ENCODE peak calls at places on chromosome 14, in nine cellular contexts. O is mucosa of descending colon; L is Calu3; U is astrocyte; P is astrocyte of the spinal cord; W is CD8-positive, alpha-beta T cell; X is cardiac fibroblast; C is choroid plexus epithelial cell; F is transverse colon. N is an unnamed sample.

GRCh38 chr14:52175982-52176502 is 91.5 kb upstream of the PTGDR start:
- DNase-seq in O (peak), L (no peak), U (no peak), P (no peak), W (peak), X (no peak), C (no peak), F (peak), N (peak)

GRCh38 chr14:71418591-71419245 is 511.5 kb downstream of the PCNX1 start:
- DNase-seq in O (no peak), L (no peak), U (no peak), P (no peak), W (no peak), X (no peak), C (no peak), F (no peak), N (peak)

GRCh38 chr14:75200451-75200850 is 24.0 kb upstream of the TMED10 start:
- DNase-seq in O (peak), L (peak), U (no peak), P (no peak), W (no peak), X (no peak), C (no peak), F (peak), N (no peak)

GRCh38 chr14:61953602-61954001 is 191.4 kb downstream of the SNAPC1 start:
- DNase-seq in O (no peak), L (no peak), U (no peak), P (no peak), W (no peak), X (no peak), C (no peak), F (no peak), N (no peak)

GRCh38 chr14:83520837-83521236 is 1987.2 kb upstream of the SEL1L start:
- DNase-seq in O (no peak), L (no peak), U (peak), P (peak), W (no peak), X (peak), C (peak), F (no peak), N (no peak)

GRCh38 chr14:70873627-70874026 is 33.6 kb upstream of the PCNX1 start:
- DNase-seq in O (peak), L (no peak), U (no peak), P (no peak), W (peak), X (no peak), C (no peak), F (no peak), N (no peak)

GRCh38 chr14:75295491-75296338 is 17.1 kb downstream of the FOS start:
- DNase-seq in O (peak), L (peak), U (peak), P (peak), W (peak), X (peak), C (peak), F (peak), N (peak)

GRCh38 chr14:57418999-57419398 is 28.6 kb downstream of the NAA30 start:
- DNase-seq in O (no peak), L (no peak), U (no peak), P (no peak), W (no peak), X (no peak), C (no peak), F (no peak), N (no peak)

GRCh38 chr14:24944800-24945199 is 105.1 kb downstream of the STXBP6 start:
- DNase-seq in O (no peak), L (no peak), U (no peak), P (no peak), W (no peak), X (no peak), C (no peak), F (no peak), N (no peak)

GRCh38 chr14:33186656-33187055 is 248.0 kb downstream of the NPAS3 start:
- DNase-seq in O (no peak), L (no peak), U (no peak), P (no peak), W (no peak), X (no peak), C (no peak), F (no peak), N (no peak)

GRCh38 chr14:53938126-53938671 is 18.4 kb downstream of the BMP4 start:
- DNase-seq in O (no peak), L (no peak), U (no peak), P (no peak), W (no peak), X (no peak), C (no peak), F (no peak), N (no peak)

GRCh38 chr14:88592016-88592415 is 29.2 kb downstream of the ZC3H14 start:
- DNase-seq in O (no peak), L (no peak), U (no peak), P (no peak), W (no peak), X (no peak), C (no peak), F (no peak), N (no peak)

GRCh38 chr14:59055439-59056045 is 132.9 kb upstream of the DAAM1 start:
- DNase-seq in O (peak), L (peak), U (peak), P (peak), W (no peak), X (peak), C (peak), F (peak), N (peak)

GRCh38 chr14:36394593-36394992 is 74.2 kb upstream of the MBIP start:
- DNase-seq in O (no peak), L (no peak), U (no peak), P (no peak), W (no peak), X (no peak), C (no peak), F (no peak), N (no peak)

GRCh38 chr14:49553892-49554291 is 32.3 kb downstream of the RPS29 start:
- DNase-seq in O (no peak), L (no peak), U (no peak), P (no peak), W (no peak), X (no peak), C (no peak), F (no peak), N (no peak)

GRCh38 chr14:99522457-99522891 is 41.3 kb downstream of the CCNK start:
- DNase-seq in O (no peak), L (no peak), U (peak), P (peak), W (no peak), X (peak), C (peak), F (no peak), N (peak)

GRCh38 chr14:91258021-91258618 is 13.6 kb upstream of the GPR68 start:
- DNase-seq in O (no peak), L (no peak), U (peak), P (peak), W (no peak), X (peak), C (no peak), F (peak), N (no peak)

DNA sequence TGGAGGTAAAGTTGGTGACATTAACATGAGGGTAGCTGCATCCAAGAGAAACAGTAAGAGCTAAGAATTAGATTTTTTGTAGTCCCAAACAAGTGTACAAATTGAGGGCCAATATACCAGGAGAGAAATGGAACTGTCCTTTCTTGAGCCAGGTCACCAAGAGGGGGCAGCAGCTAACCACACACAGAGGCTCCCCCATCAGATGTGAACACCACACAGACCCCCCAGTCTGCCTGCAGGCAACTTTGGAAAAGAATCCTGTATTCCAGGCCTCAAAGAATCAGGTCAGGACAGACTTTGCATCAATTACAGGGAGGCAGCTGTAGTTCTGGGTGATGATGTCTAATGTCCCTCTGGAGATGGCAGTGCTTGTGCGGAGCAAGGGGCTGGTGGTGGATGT is 77.9 kb downstream of the SPTB start:
- DNase-seq in O (peak), L (peak), U (no peak), P (peak), W (no peak), X (peak), C (peak), F (no peak), N (no peak)
- TF ChIP-seq CTCF in O (no peak), L (no peak), U (peak), P (peak), W (no peak), X (peak), C (peak), F (no peak), N (peak)

DNA sequence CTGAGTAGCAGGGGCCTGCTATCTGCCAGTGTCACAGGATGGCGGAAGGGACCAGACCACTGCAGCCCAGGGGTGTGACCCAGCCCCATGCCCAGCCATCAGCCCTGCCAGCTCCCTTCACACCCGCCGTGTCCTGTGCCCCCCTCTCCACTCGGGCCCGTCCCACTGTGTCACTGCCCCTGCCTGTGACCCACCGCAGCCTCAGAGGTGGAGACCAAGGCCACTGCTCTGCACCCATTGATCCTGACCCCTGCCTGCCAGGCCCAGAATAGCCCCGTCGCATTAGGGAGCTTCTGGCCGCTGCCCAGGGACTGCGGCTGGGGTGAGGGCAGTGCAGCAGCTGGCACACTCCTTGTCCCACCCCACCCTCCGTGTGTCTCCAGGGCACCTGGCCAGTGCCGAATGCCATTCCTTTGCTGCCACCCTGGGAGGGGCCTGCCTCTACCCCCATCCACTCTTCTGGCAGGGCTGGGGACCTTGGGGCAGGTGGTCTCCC is 2.1 kb upstream of the CRIP2 start:
- DNase-seq in O (no peak), L (peak), U (no peak), P (no peak), W (no peak), X (no peak), C (no peak), F (no peak), N (no peak)
- TF ChIP-seq CTCF in O (no peak), L (no peak), U (no peak), P (no peak), W (no peak), X (no peak), C (no peak), F (no peak), N (no peak)

DNA sequence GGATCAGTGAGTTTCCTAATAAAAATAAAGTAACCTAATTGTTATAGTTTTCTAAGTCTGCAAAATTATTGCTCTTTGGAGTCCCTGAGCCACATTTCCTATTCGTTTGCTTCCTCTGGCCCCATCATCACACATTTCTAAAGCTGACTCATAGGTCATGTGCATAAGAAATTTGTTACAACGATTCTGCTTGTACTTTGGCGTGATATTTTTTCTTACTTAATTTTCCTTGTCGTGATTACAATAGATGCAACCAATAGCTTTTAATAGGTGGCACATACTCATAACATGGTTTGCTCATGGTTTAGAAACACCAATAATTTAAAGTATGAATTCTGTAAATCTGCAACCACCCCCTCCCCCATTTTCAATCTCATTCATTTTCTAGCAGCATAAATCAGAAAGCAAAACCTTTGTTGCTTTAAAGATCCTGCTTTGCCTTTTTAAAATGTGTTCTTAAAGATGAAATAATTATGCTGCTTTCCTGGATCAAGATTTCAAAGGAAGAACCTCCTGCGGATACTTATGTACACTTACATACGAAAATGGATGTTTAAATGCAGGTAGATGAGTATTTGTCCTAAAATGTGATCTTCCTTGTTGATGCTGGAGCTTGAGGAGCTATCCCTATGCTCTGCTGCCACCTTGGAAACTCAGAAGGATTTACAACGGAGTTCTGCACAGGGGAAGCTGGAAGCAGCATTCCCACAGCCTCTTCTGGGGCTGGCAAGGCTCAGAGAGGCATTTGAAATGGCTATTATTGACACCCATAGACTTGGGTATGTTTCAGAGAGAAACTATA is 1.7 kb upstream of the FLRT2 start:
- DNase-seq in O (peak), L (no peak), U (peak), P (peak), W (no peak), X (peak), C (peak), F (no peak), N (peak)
- TF ChIP-seq CTCF in O (no peak), L (no peak), U (peak), P (peak), W (no peak), X (peak), C (peak), F (no peak), N (peak)

DNA sequence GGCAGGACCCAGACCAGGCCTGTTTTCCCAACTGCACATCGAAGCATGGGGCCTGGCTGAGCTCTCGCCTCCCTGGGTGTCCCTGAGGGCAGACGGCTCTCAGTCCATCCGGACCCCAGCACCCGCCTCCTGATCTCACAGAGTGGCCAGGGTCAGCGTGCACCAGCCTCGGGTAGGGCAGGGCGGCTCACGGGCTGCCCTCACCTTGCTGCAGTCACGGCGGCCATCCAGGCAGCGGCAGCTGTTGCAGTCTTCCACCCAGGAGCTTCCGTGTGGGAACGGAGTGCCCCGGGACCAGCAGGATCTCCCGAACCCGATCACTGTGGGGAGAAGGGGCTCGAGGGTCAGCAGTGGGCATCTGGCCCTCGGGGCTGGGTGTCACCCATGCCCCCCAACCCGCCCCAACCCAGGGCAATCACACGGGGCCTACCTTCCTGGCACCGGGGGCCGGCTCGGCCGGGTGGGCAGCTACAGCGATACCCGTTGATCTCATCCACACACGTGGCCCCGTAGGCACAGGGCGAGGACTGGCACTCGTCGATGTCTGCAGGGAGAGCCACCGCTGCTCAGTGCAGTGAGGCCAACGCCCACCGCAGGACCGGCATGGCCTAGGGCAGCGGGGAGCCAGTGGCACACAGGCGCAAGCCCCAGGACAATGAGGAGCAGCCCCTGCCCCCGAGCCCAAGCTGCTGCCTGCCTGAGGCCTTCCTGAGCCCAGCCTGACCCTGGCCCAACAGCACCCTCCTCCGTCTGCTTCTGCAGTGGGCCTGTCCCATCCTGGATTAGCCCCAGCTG is 22.2 kb downstream of the JAG2 start:
- DNase-seq in O (no peak), L (no peak), U (no peak), P (no peak), W (no peak), X (no peak), C (no peak), F (no peak), N (no peak)
- TF ChIP-seq CTCF in O (no peak), L (no peak), U (no peak), P (no peak), W (no peak), X (no peak), C (no peak), F (no peak), N (no peak)

GRCh38 chr14:77917802-77918201 is 117.9 kb downstream of the ADCK1 start:
- DNase-seq in O (no peak), L (no peak), U (no peak), P (no peak), W (no peak), X (no peak), C (no peak), F (no peak), N (no peak)
- TF ChIP-seq CTCF in O (no peak), L (no peak), U (no peak), P (no peak), W (no peak), X (no peak), C (no peak), F (no peak), N (no peak)